ENCODE peak calls at places on chromosomes 4 and X, in four cellular contexts. P is spleen, V is tibial nerve, H is cardiac muscle cell. A is an unnamed sample. For H3K4me1, the result is how much of the 10 kb centered on the place peaks cover.

GRCh38 chr4:2364654-2365053 is 53.8 kb downstream of the ZFYVE28 start:
- DNase-seq in P (peak), H (no peak), V (no peak), A (peak)

GRCh38 chr4:158130204-158130603 is 42.6 kb downstream of the GASK1B start:
- DNase-seq in P (no peak), V (no peak), H (no peak), A (no peak)

GRCh38 chr4:7285244-7286122 is 93.1 kb downstream of the SORCS2 start:
- DNase-seq in H (no peak), V (no peak), P (no peak), A (no peak)

GRCh38 chr4:1383728-1384591 is 22.3 kb downstream of the NKX1-1 start:
- DNase-seq in H (no peak), V (no peak), P (peak), A (no peak)

GRCh38 chr4:1244978-1245471 is 3.9 kb downstream of the CTBP1 start:
- DNase-seq in H (no peak), V (no peak), P (peak), A (no peak)

GRCh38 chr4:183261953-183262775 is 57.9 kb downstream of the CLDN22 start:
- DNase-seq in V (peak), P (peak), H (peak), A (peak)

GRCh38 chrX:26597981-26598380 is 382.0 kb downstream of the MAGEB5 start:
- DNase-seq in P (no peak), V (no peak), H (no peak), A (no peak)

GRCh38 chrX:31136144-31136572 is 64.3 kb upstream of the FTHL17 start:
- DNase-seq in V (no peak), P (no peak), H (no peak), A (no peak)

GRCh38 chrX:38287669-38288068 is 39.6 kb downstream of the RPGR start:
- DNase-seq in P (no peak), H (no peak), V (no peak), A (no peak)

GRCh38 chrX:103742339-103742738 is 31.6 kb downstream of the TMEM31 start:
- DNase-seq in P (no peak), H (no peak), V (no peak), A (no peak)

GRCh38 chr4:8548731-8549351 is 31.4 kb upstream of the GPR78 start:
- DNase-seq in P (peak), V (no peak), H (no peak), A (no peak)

GRCh38 chrX:85136409-85136808 is 107.2 kb downstream of the SATL1 start:
- DNase-seq in P (no peak), H (peak), V (no peak), A (no peak)
- H3K27ac ChIP-seq in P (no peak), H (no peak), V (no peak), A (no peak)

DNA sequence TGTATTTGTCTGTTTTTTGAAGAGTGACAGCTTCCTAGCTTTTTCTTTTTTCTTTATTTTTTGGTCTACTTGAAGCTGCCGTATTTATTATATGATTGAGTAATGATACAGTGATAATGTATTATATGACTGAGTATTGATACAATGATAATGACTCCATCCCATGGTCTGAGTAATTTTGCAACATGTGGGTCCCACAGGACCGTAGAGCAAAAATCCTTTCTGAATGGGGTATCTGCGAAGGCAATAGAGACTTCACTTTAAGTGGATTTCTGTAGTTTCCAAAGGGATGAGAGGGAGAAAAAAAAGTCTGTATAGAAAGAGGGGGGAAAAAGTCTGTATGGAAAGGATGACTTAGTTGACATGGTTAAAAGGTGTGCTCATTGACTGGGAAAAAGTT is 41.0 kb downstream of the SLIT2 start:
- DNase-seq in P (no peak), H (no peak), V (no peak), A (no peak)
- H3K4me1 ChIP-seq in P (under half), H (under half), V (under half), A (under half)

DNA sequence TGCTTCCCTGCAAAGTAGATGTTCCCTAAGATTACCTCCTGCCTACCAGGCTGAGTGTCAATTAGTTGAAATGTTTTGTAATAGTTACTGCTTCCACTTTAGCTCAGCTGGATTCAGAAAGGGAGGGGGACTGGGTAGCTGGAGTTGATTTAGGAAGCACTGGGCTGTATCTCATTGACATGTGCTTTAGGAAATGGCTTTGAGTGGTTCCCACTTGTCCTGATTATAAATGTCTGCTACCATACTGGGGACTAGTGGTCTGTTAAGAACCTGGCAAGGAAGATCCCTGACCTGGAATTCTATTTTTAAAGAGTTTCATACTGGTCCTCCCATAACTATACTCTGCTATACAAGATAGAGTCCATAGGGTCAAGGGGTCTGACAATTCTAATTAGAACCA is 363.9 kb upstream of the PPP1R2C start:
- DNase-seq in V (no peak), P (no peak), H (peak), A (no peak)
- H3K27ac ChIP-seq in V (no peak), P (no peak), H (no peak), A (no peak)

DNA sequence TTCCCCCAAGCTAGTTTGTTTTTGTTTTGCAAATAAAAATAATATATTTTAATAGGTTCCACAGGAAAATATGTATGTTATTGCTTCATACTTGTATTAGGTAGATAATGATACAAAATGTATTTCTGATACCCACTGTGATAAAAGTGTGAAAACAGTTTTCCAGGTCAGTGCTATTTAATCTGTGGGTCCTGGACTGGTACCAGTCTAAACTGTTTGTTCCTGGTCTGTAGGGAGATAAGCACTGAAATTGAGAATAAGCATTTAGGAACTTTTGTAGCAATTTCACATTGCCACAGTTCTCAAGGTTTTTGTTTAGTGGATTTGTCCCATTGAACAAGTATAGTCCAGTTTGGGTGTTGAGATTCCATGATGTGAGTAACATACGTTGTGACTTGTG is 110.5 kb downstream of the PDLIM5 start:
- DNase-seq in P (no peak), H (no peak), V (no peak), A (no peak)
- H3K4me1 ChIP-seq in P (under half), H (under half), V (under half), A (under half)